ENCODE peak calls at places on chromosome X, in five cellular contexts. One of them, this sample, is unnamed.

GRCh38 chrX:52353838-52354237 is 15.0 kb upstream of the XAGE2 start:
- DNase-seq in right lobe of liver: no peak
- DNase-seq in body of pancreas: no peak
- DNase-seq in mammary epithelial cell: no peak
- DNase-seq in GM23338: peak
- DNase-seq in this sample: peak

GRCh38 chrX:139538907-139539593 is 8.5 kb downstream of the F9 start:
- DNase-seq in mammary epithelial cell: no peak
- DNase-seq in body of pancreas: no peak
- DNase-seq in right lobe of liver: no peak
- DNase-seq in GM23338: no peak
- DNase-seq in this sample: no peak

GRCh38 chrX:134623293-134624045 is 34.8 kb downstream of the PLAC1 start:
- DNase-seq in right lobe of liver: no peak
- DNase-seq in body of pancreas: no peak
- DNase-seq in mammary epithelial cell: no peak
- DNase-seq in GM23338: no peak
- DNase-seq in this sample: no peak

GRCh38 chrX:47030339-47030738 is 47.9 kb upstream of the RGN start:
- DNase-seq in GM23338: peak
- DNase-seq in right lobe of liver: no peak
- DNase-seq in body of pancreas: no peak
- DNase-seq in mammary epithelial cell: peak
- DNase-seq in this sample: peak

GRCh38 chrX:140505421-140506337 is 810 bp upstream of the SOX3 start:
- DNase-seq in GM23338: peak
- DNase-seq in mammary epithelial cell: no peak
- DNase-seq in body of pancreas: no peak
- DNase-seq in right lobe of liver: no peak
- DNase-seq in this sample: no peak

GRCh38 chrX:10071451-10072163 is 85.2 kb upstream of the CLCN4 start:
- DNase-seq in body of pancreas: no peak
- DNase-seq in GM23338: no peak
- DNase-seq in right lobe of liver: no peak
- DNase-seq in mammary epithelial cell: no peak
- DNase-seq in this sample: no peak

GRCh38 chrX:81174286-81174685 is 27.4 kb downstream of the HMGN5 start:
- DNase-seq in mammary epithelial cell: peak
- DNase-seq in GM23338: peak
- DNase-seq in body of pancreas: no peak
- DNase-seq in right lobe of liver: no peak
- DNase-seq in this sample: no peak

GRCh38 chrX:3939967-3940610 is 226.6 kb upstream of the PRKX start:
- DNase-seq in right lobe of liver: no peak
- DNase-seq in GM23338: peak
- DNase-seq in body of pancreas: peak
- DNase-seq in mammary epithelial cell: peak
- DNase-seq in this sample: peak

GRCh38 chrX:28189011-28189410 is 207.8 kb upstream of the DCAF8L1 start:
- DNase-seq in body of pancreas: no peak
- DNase-seq in GM23338: no peak
- DNase-seq in right lobe of liver: no peak
- DNase-seq in mammary epithelial cell: peak
- DNase-seq in this sample: no peak

GRCh38 chrX:50952406-50952805 is 41.9 kb downstream of the BMP15 start:
- DNase-seq in body of pancreas: no peak
- DNase-seq in right lobe of liver: no peak
- DNase-seq in GM23338: no peak
- DNase-seq in mammary epithelial cell: peak
- DNase-seq in this sample: no peak

GRCh38 chrX:50456712-50457484 is 13.7 kb downstream of the DGKK start:
- DNase-seq in GM23338: no peak
- DNase-seq in body of pancreas: no peak
- DNase-seq in right lobe of liver: no peak
- DNase-seq in mammary epithelial cell: no peak
- DNase-seq in this sample: no peak

GRCh38 chrX:7055386-7056137 is 92.0 kb upstream of the STS start:
- DNase-seq in body of pancreas: no peak
- DNase-seq in GM23338: no peak
- DNase-seq in right lobe of liver: no peak
- DNase-seq in mammary epithelial cell: no peak
- DNase-seq in this sample: no peak

GRCh38 chrX:20362268-20363002 is 95.7 kb upstream of the RPS6KA3 start:
- DNase-seq in mammary epithelial cell: no peak
- DNase-seq in body of pancreas: peak
- DNase-seq in GM23338: no peak
- DNase-seq in right lobe of liver: no peak
- DNase-seq in this sample: no peak

GRCh38 chrX:154732421-154733071 is 18.3 kb downstream of the GAB3 start:
- DNase-seq in GM23338: no peak
- DNase-seq in mammary epithelial cell: peak
- DNase-seq in body of pancreas: no peak
- DNase-seq in right lobe of liver: no peak
- DNase-seq in this sample: no peak

GRCh38 chrX:47097018-47097417 is 18.8 kb downstream of the RGN start:
- DNase-seq in right lobe of liver: no peak
- DNase-seq in mammary epithelial cell: no peak
- DNase-seq in body of pancreas: no peak
- DNase-seq in GM23338: peak
- DNase-seq in this sample: no peak

GRCh38 chrX:101260435-101260834 is 30.7 kb downstream of the TAF7L start:
- DNase-seq in body of pancreas: no peak
- DNase-seq in mammary epithelial cell: no peak
- DNase-seq in right lobe of liver: no peak
- DNase-seq in GM23338: peak
- DNase-seq in this sample: peak

GRCh38 chrX:143437439-143437838 is 79.8 kb downstream of the SPANXN3 start:
- DNase-seq in right lobe of liver: no peak
- DNase-seq in GM23338: peak
- DNase-seq in mammary epithelial cell: no peak
- DNase-seq in body of pancreas: no peak
- DNase-seq in this sample: no peak

GRCh38 chrX:149510386-149510785 is 5.3 kb upstream of the IDS start:
- DNase-seq in body of pancreas: no peak
- DNase-seq in mammary epithelial cell: no peak
- DNase-seq in GM23338: peak
- DNase-seq in right lobe of liver: no peak
- DNase-seq in this sample: no peak

GRCh38 chrX:20221902-20222301 is 44.8 kb downstream of the RPS6KA3 start:
- DNase-seq in mammary epithelial cell: no peak
- DNase-seq in body of pancreas: peak
- DNase-seq in right lobe of liver: peak
- DNase-seq in GM23338: no peak
- DNase-seq in this sample: no peak

GRCh38 chrX:85611926-85612325 is 232.5 kb upstream of the POF1B start:
- DNase-seq in right lobe of liver: no peak
- DNase-seq in GM23338: peak
- DNase-seq in body of pancreas: no peak
- DNase-seq in mammary epithelial cell: peak
- DNase-seq in this sample: no peak

GRCh38 chrX:11724122-11725017 is 33.7 kb upstream of the MSL3 start:
- DNase-seq in body of pancreas: peak
- DNase-seq in GM23338: peak
- DNase-seq in mammary epithelial cell: peak
- DNase-seq in right lobe of liver: no peak
- DNase-seq in this sample: no peak

GRCh38 chrX:44071847-44072545 is 98.8 kb upstream of the NDP start:
- DNase-seq in body of pancreas: no peak
- DNase-seq in right lobe of liver: no peak
- DNase-seq in mammary epithelial cell: peak
- DNase-seq in GM23338: no peak
- DNase-seq in this sample: no peak

GRCh38 chrX:150416469-150416868 is 53.4 kb downstream of the MAMLD1 start:
- DNase-seq in body of pancreas: no peak
- DNase-seq in right lobe of liver: no peak
- DNase-seq in mammary epithelial cell: no peak
- DNase-seq in GM23338: no peak
- DNase-seq in this sample: no peak

GRCh38 chrX:130974323-130974722 is 71.3 kb upstream of the ENOX2 start:
- DNase-seq in body of pancreas: no peak
- DNase-seq in mammary epithelial cell: peak
- DNase-seq in GM23338: no peak
- DNase-seq in right lobe of liver: no peak
- DNase-seq in this sample: no peak

GRCh38 chrX:103918584-103919335 is 43.7 kb upstream of the TMSB15B start:
- DNase-seq in GM23338: peak
- DNase-seq in body of pancreas: peak
- DNase-seq in mammary epithelial cell: peak
- DNase-seq in right lobe of liver: peak
- DNase-seq in this sample: peak

GRCh38 chrX:30190426-30190825 is 24.9 kb upstream of the MAGEB2 start:
- DNase-seq in GM23338: no peak
- DNase-seq in right lobe of liver: no peak
- DNase-seq in body of pancreas: no peak
- DNase-seq in mammary epithelial cell: no peak
- DNase-seq in this sample: no peak

GRCh38 chrX:24017674-24018073 is 9.3 kb downstream of the KLHL15 start:
- DNase-seq in mammary epithelial cell: no peak
- DNase-seq in GM23338: no peak
- DNase-seq in right lobe of liver: no peak
- DNase-seq in body of pancreas: no peak
- DNase-seq in this sample: no peak

GRCh38 chrX:129495941-129496340 is 27.3 kb downstream of the SMARCA1 start:
- DNase-seq in right lobe of liver: no peak
- DNase-seq in GM23338: no peak
- DNase-seq in body of pancreas: no peak
- DNase-seq in mammary epithelial cell: no peak
- DNase-seq in this sample: no peak

GRCh38 chrX:46531442-46531841 is 13.8 kb downstream of the ZNF674 start:
- DNase-seq in right lobe of liver: no peak
- DNase-seq in mammary epithelial cell: no peak
- DNase-seq in GM23338: no peak
- DNase-seq in body of pancreas: no peak
- DNase-seq in this sample: no peak

GRCh38 chrX:73127700-73128241 is 48.5 kb upstream of the PABPC1L2A start:
- DNase-seq in body of pancreas: peak
- DNase-seq in mammary epithelial cell: no peak
- DNase-seq in GM23338: peak
- DNase-seq in right lobe of liver: no peak
- DNase-seq in this sample: no peak

GRCh38 chrX:25013593-25014365 is 2.0 kb downstream of the ARX start:
- DNase-seq in body of pancreas: no peak
- DNase-seq in right lobe of liver: no peak
- DNase-seq in mammary epithelial cell: no peak
- DNase-seq in GM23338: no peak
- DNase-seq in this sample: no peak

GRCh38 chrX:40007746-40008705 is 89.7 kb downstream of the BCOR start:
- DNase-seq in mammary epithelial cell: no peak
- DNase-seq in body of pancreas: no peak
- DNase-seq in GM23338: peak
- DNase-seq in right lobe of liver: no peak
- DNase-seq in this sample: no peak
- H3K4me3 ChIP-seq in mammary epithelial cell: no peak
- H3K4me3 ChIP-seq in body of pancreas: no peak
- H3K4me3 ChIP-seq in GM23338: peak
- H3K4me3 ChIP-seq in right lobe of liver: no peak
- H3K4me3 ChIP-seq in this sample: peak

GRCh38 chrX:71067079-71067478 is 1.1 kb downstream of the SNX12 start:
- DNase-seq in mammary epithelial cell: no peak
- DNase-seq in body of pancreas: no peak
- DNase-seq in right lobe of liver: no peak
- DNase-seq in GM23338: no peak
- DNase-seq in this sample: no peak

GRCh38 chrX:71067727-71068051 is 445 bp downstream of the SNX12 start:
- DNase-seq in GM23338: no peak
- DNase-seq in body of pancreas: no peak
- DNase-seq in mammary epithelial cell: no peak
- DNase-seq in right lobe of liver: no peak
- DNase-seq in this sample: peak

GRCh38 chrX:71070531-71070930 is 2.4 kb upstream of the SNX12 start:
- DNase-seq in body of pancreas: no peak
- DNase-seq in right lobe of liver: no peak
- DNase-seq in mammary epithelial cell: no peak
- DNase-seq in GM23338: no peak
- DNase-seq in this sample: no peak

DNA sequence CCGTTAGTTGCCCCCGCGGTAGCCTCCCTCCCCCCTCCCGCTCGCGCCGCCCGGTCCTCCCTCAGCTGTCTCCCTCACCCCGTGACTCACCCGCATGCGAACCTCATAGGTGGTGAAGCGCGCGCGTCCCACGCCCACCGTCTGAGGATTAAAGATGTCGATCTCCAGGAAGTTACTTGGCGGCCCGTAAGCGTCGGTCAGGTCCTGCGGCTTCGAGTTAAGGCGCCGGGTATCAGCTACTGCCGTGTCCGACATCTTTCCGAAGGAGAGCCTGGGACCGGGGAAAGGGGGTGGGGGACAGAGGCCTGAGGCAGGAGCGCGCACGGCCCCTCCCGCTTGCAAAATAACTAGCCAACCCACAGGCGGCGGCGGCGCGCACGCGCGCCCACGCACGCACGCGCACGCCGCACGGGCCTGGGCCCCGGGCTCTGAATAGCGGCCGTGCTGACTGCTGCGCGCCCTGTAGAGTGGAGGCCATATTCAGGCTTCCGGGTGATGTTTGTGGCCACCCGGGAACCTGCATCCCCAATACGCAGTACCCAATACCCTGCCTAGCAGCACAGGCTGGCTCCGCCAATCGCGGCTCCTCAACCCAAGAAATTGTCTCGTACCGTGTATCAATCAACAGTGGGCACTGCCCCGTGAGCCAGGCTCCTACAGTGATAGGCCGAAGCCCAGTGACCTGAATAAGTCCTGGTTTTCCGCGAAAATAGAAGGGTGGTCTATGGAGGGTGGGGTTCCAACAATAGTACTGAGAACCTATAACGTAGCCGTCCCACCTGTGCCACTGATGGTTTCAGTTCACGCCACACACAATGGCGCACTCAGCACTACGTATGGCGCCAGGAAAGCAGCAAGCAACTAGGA is at the start of gene SNX12:
- DNase-seq in GM23338: peak
- DNase-seq in right lobe of liver: peak
- DNase-seq in body of pancreas: peak
- DNase-seq in mammary epithelial cell: peak
- DNase-seq in this sample: peak
- H3K4me3 ChIP-seq in GM23338: peak
- H3K4me3 ChIP-seq in right lobe of liver: peak
- H3K4me3 ChIP-seq in body of pancreas: peak
- H3K4me3 ChIP-seq in mammary epithelial cell: peak
- H3K4me3 ChIP-seq in this sample: peak

GRCh38 chrX:41449615-41450014 is 2.5 kb downstream of the NYX start:
- DNase-seq in GM23338: no peak
- DNase-seq in body of pancreas: no peak
- DNase-seq in mammary epithelial cell: peak
- DNase-seq in right lobe of liver: no peak
- DNase-seq in this sample: no peak
- H3K4me3 ChIP-seq in GM23338: no peak
- H3K4me3 ChIP-seq in body of pancreas: no peak
- H3K4me3 ChIP-seq in mammary epithelial cell: no peak
- H3K4me3 ChIP-seq in right lobe of liver: no peak
- H3K4me3 ChIP-seq in this sample: no peak

DNA sequence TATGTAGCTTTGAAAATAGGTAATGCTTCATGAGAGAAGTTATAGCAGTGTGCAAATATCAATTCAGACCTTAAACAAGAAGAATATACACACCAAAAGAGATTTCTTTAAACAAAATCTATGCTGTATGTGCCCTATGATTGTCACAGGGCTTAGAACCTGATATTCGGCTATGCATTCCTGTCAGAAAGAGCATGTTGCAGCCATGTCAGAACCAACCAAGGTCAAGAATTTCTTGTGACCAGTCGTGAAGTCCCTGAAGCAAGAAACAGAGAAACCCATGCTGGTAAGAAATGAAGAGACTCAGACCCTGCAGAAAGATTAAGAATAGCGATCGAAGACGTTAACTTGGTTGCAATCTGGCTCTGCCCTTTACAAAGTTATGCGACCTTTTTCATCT is 210.3 kb upstream of the SPIN4 start:
- DNase-seq in body of pancreas: no peak
- DNase-seq in right lobe of liver: no peak
- DNase-seq in GM23338: no peak
- DNase-seq in mammary epithelial cell: no peak
- DNase-seq in this sample: no peak
- H3K4me3 ChIP-seq in body of pancreas: no peak
- H3K4me3 ChIP-seq in right lobe of liver: peak
- H3K4me3 ChIP-seq in GM23338: peak
- H3K4me3 ChIP-seq in mammary epithelial cell: peak
- H3K4me3 ChIP-seq in this sample: no peak